ENCODE peak calls at places on chromosome 5, in four cellular contexts. R is PC-3, H is GM23338, Q is MM.1S. T is an unnamed sample. For H3K79me2, the result is how much of the 10 kb centered on the place peaks cover.

GRCh38 chr5:7842531-7842930 is 8.4 kb downstream of the CFAP90 start:
- DNase-seq in H (no peak), R (no peak), Q (no peak), T (no peak)

GRCh38 chr5:65213921-65214525 is 267.7 kb downstream of the ADAMTS6 start:
- DNase-seq in H (peak), R (peak), Q (no peak), T (peak)

GRCh38 chr5:131821221-131821620 is 24.4 kb upstream of the FNIP1 start:
- DNase-seq in Q (no peak), R (no peak), H (no peak), T (no peak)

GRCh38 chr5:6632931-6633468 is at the start of the genes NSUN2 and SRD5A1:
- DNase-seq in H (peak), R (peak), Q (peak), T (peak)

GRCh38 chr5:66072031-66072430 is 72.1 kb upstream of the SREK1 start:
- DNase-seq in R (no peak), Q (no peak), H (no peak), T (no peak)

GRCh38 chr5:1380011-1380817 is 35.3 kb upstream of the CLPTM1L start:
- DNase-seq in H (peak), Q (peak), R (no peak), T (no peak)

GRCh38 chr5:64869419-64869818 is 100.7 kb downstream of the CWC27 start:
- DNase-seq in R (peak), H (peak), Q (no peak), T (no peak)

GRCh38 chr5:78002690-78003089 is 226.6 kb upstream of the TBCA start:
- DNase-seq in R (no peak), H (no peak), Q (no peak), T (no peak)

GRCh38 chr5:145531038-145531734 is 304.0 kb downstream of the PRELID2 start:
- DNase-seq in H (no peak), Q (no peak), R (peak), T (no peak)

GRCh38 chr5:59152701-59153245 is 569.9 kb downstream of the RAB3C start:
- DNase-seq in R (no peak), Q (peak), H (no peak), T (no peak)

GRCh38 chr5:154191467-154192261 is 1.1 kb downstream of the GALNT10 start:
- DNase-seq in Q (no peak), R (no peak), H (no peak), T (peak)

GRCh38 chr5:40879163-40879942 is 29.9 kb upstream of the C7 start:
- DNase-seq in Q (peak), H (peak), R (peak), T (peak)

GRCh38 chr5:175246242-175246891 is 197.6 kb downstream of the DRD1 start:
- DNase-seq in Q (no peak), R (peak), H (no peak), T (no peak)

GRCh38 chr5:59525957-59526356 is 367.6 kb downstream of the PDE4D start:
- DNase-seq in H (no peak), R (peak), Q (no peak), T (no peak)

GRCh38 chr5:180068519-180069090 is 3.0 kb downstream of the RNF130 start:
- DNase-seq in Q (no peak), R (peak), H (no peak), T (no peak)

GRCh38 chr5:72246954-72247442 is 73.0 kb downstream of the MRPS27 start:
- DNase-seq in Q (no peak), H (no peak), R (peak), T (no peak)

DNA sequence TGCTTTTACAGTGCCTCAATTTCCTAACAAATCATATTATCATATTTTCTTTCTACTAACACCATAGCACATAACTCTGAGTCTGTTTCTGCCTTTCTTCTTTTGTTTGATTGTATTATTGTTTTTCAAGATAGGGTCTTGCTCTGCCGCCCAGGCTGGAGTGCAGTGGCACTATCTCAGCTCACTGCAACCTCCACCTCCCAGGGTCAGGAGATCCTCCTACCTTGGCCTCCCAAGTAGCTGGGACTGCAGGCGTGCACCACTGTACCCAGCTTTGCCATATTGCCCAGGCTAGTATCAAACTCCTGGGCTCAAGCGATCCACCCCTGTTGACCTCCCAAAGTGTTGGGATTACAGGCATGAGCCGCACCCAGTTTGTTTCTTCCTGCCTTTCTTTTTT is 18.7 kb downstream of the PAIP2 start:
- DNase-seq in Q (no peak), H (no peak), R (no peak), T (no peak)
- H3K79me2 ChIP-seq in Q (half or more), H (half or more), R (half or more), T (half or more)

GRCh38 chr5:116938488-116938887 is 363.9 kb upstream of the SEMA6A start:
- DNase-seq in R (no peak), Q (no peak), H (peak), T (no peak)
- TF ChIP-seq EZH2phosphoT487 in R (no peak), Q (no peak), H (no peak), T (no peak)

GRCh38 chr5:79512692-79513518 is 1.0 kb downstream of the HOMER1 start:
- DNase-seq in Q (no peak), H (peak), R (peak), T (peak)
- H3K79me2 ChIP-seq in Q (under half), H (half or more), R (half or more), T (under half)

DNA sequence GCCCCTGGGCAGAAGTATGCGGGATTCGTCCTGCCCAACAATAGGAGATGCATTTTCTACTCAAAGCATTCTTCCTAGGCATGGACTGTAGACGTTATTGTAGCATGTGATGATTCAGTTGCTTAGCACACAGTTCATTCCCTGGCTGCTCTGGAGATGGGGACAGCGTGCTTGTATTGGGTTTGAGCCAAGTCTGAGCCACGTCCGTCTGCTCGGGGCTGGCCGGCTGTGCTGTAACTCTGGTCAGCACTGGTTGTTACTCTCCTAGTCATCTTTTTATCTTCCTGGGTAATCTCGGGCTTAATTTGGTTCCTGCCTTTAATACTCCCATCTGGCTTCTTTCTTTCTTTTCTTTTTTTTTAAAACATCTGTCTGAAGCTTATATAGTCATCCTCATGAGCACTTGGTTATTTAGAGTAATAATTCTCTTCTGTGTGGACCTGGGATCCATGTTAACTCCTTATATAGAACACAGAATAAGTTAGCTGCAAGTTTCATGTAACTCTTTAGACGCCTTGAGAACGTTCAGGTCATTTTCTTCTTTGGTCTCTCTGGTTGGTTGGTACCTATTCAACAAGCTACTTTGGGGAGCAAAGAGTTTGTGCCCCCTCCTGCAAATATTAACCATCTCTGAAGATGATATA is 118.8 kb upstream of the RPS23 start:
- DNase-seq in Q (no peak), H (no peak), R (peak), T (no peak)
- TF ChIP-seq EZH2phosphoT487 in Q (no peak), H (no peak), R (no peak), T (no peak)